ENCODE peak calls at places on chromosomes 16 and 17, in five cellular contexts. N, U, A, R and K are unnamed samples.

GRCh38 chr16:31181102-31181830 is 1.3 kb downstream of the FUS start:
- DNase-seq in A (peak; percentile 50), U (no peak), R (peak; percentile 54), N (peak; percentile 43), K (no peak)

GRCh38 chr17:8451937-8452614 is 16.4 kb downstream of the NDEL1 start:
- DNase-seq in R (no peak), N (no peak), U (no peak), A (no peak), K (no peak)

GRCh38 chr17:72305964-72306551 is 185.2 kb downstream of the SOX9 start:
- DNase-seq in R (no peak), A (no peak), N (no peak), U (no peak), K (no peak)

GRCh38 chr16:23949630-23950290 is 114.0 kb downstream of the PRKCB start:
- DNase-seq in N (peak; percentile 78), R (peak; percentile 89), A (no peak), U (no peak), K (peak; percentile 36)

GRCh38 chr17:76957600-76958464 is 89.6 kb downstream of the MGAT5B start:
- DNase-seq in R (no peak), U (no peak), N (peak; percentile 78), A (peak; percentile 47), K (no peak)

GRCh38 chr16:68083239-68083781 is 1.9 kb upstream of the NFATC3 start:
- DNase-seq in N (no peak), U (no peak), R (no peak), A (no peak), K (no peak)

GRCh38 chr16:76639685-76640289 is 362.6 kb downstream of the CNTNAP4 start:
- DNase-seq in A (peak; percentile 58), U (no peak), N (no peak), R (no peak), K (no peak)

GRCh38 chr17:9001539-9001938 is 19.8 kb upstream of the NTN1 start:
- DNase-seq in A (no peak), U (no peak), N (no peak), R (no peak), K (no peak)

GRCh38 chr17:49210158-49211029 is at the start of the genes ABI3 and GNGT2:
- DNase-seq in R (peak; percentile 85), U (no peak), A (no peak), N (peak; percentile 84), K (peak; percentile 93)

GRCh38 chr16:70522216-70523000 is 946 bp downstream of the COG4 start:
- DNase-seq in N (no peak), U (no peak), R (peak; percentile 13), A (no peak), K (peak; percentile 32)

GRCh38 chr17:68302666-68303065 is 11.4 kb downstream of the ARSG start:
- DNase-seq in R (no peak), A (no peak), N (no peak), U (no peak), K (no peak)

GRCh38 chr16:88558457-88559442 is 11.5 kb upstream of the ZC3H18 start:
- DNase-seq in N (peak; percentile 41), U (peak; percentile 32), R (peak; percentile 42), A (peak; percentile 64), K (no peak)

GRCh38 chr16:89670496-89671431 is 13.1 kb downstream of the SPATA33 start:
- DNase-seq in R (no peak), U (no peak), A (no peak), N (no peak), K (no peak)

GRCh38 chr16:75550211-75550662 is 5.8 kb downstream of the TMEM231 start:
- DNase-seq in R (peak; percentile 47), A (peak; percentile 69), N (peak; percentile 57), U (no peak), K (peak; percentile 58)

GRCh38 chr16:48963306-48963705 is 318.3 kb downstream of the CBLN1 start:
- DNase-seq in N (no peak), U (no peak), R (no peak), A (no peak), K (no peak)

GRCh38 chr17:9833922-9834321 is 8.2 kb downstream of the GLP2R start:
- DNase-seq in R (no peak), U (no peak), N (no peak), A (no peak), K (no peak)

GRCh38 chr17:65235284-65235683 is 98.1 kb downstream of the RGS9 start:
- DNase-seq in N (no peak), R (no peak), A (no peak), U (no peak), K (no peak)

GRCh38 chr16:66278111-66278531 is 88.4 kb upstream of the CDH5 start:
- DNase-seq in A (no peak), U (no peak), R (no peak), N (no peak), K (no peak)

GRCh38 chr17:49101054-49101534 is 31.5 kb upstream of the B4GALNT2 start:
- DNase-seq in U (no peak), A (no peak), R (no peak), N (no peak), K (no peak)

DNA sequence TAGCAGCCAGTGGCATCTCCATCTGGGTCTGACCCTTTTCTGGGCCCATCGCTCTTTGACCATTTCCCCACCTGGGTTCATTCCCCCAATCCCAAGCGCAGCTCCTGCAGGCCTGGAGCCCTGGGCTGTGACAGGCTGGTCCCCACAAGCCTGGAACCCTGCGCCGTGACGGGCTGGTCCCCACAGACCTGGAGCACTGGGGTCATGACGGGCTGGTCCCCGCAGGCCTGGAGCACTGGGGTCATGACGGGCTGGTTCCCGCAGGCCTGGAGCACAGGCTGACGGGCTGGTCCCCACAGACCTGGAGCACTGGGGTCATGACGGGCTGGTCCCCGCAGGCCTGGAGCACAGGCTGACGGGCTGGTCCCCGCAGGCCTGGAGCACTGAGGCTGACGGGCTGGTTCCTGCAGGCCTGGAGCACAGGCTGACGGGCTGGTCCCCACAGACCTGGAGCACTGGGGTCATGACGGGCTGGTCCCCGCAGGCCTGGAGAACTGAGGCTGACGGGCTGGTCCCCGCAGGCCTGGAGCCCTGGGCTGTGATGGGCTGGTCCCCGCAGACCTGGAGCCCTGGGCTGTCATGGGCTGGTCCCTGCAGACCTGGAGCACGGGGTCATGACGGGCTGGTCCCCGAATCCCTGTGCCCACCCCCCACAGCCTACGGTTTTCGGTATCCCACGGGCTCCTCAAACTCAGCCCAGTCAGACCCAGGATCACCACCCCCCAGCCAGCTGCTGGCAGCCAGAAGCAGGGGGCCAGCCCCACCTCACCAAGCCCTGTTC is 16.6 kb downstream of the TMC6 start:
- DNase-seq in N (peak; percentile 12), U (no peak), R (no peak), A (no peak), K (no peak)
- TF ChIP-seq CTCF in N (no peak), U (no peak), R (no peak), A (no peak), K (no peak)

GRCh38 chr16:55506708-55507107 is 2.2 kb upstream of the LPCAT2 start:
- DNase-seq in U (no peak), A (no peak), N (no peak), R (no peak), K (no peak)

GRCh38 chr16:55508271-55508921 is 476 bp upstream of the LPCAT2 start:
- DNase-seq in A (no peak), U (no peak), R (no peak), N (no peak), K (peak; percentile 8)

GRCh38 chr16:55510185-55510805 is 1.4 kb downstream of the LPCAT2 start:
- DNase-seq in U (no peak), R (no peak), A (no peak), N (no peak), K (no peak)

GRCh38 chr16:55506083-55506482 is 2.8 kb upstream of the LPCAT2 start:
- DNase-seq in A (no peak), R (no peak), U (no peak), N (no peak), K (peak; percentile 4)

DNA sequence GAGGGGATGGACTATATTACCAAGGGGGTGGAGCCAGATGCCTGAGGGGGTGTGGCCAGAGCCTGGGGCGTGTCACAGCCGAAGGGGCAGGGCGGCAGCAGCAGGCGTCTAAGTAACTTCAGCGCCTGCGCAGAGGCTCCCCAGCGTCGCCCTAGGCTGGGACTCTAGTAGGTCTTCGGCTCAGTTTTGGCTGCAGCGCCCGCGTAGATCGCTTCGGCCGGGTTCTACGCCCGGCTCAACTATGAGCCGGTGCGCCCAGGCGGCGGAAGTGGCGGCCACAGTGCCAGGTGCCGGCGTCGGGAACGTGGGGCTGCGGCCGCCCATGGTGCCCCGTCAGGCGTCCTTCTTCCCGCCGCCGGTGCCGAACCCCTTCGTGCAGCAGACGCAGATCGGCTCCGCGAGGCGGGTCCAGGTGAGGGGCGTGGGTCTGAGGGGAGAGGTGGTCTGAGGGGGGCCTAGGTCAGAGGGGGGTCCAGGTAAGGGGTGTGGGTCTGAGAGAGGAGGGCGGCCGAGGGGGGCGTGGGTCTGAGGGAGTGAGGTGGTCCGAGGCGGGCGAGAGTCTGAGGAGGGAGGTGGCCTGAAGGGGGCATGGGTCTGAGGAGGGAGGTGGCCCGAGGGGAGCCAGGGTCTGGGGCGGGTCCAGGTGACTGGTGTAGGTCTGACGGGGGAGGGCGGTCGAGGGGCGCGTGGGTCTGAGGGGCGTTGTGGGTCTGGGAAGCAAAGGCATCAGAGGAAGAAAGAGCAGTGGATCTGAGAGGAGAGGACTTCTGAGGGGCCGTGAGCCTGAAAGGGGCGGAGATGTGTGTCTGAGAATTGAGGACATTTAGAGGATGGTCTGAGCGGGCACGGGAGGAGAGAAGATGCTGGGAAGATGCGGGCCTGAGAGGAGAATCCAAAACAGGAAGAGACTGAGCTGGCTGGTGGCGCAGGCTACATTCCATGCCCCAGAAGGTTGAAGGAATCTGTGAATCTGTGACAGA is at the start of gene LPCAT2:
- DNase-seq in R (peak; percentile 65), N (peak; percentile 39), U (peak; percentile 76), A (peak; percentile 95), K (peak; percentile 27)
- TF ChIP-seq CTCF in R (no peak), N (no peak), U (no peak), A (no peak), K (no peak)

DNA sequence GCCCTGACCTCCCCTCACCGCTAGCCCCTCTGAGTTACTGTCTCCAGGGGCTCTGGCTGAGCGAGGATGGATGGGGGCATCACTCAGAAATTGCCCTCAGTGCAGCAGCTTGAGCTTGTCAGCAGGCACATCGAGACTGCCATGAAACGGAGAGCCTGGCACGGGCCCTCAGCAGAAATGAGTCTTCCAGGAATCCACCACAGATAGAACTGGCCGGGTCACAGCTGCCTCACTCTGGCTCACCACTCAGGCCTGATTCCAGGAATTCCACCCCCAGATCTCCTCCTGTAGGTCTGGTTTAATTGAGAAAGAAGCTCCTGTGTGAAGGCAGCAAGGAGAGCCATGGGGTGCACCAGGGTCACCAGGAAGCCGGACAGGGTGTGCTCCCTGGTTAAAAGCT is 85.5 kb downstream of the GSG1L start:
- DNase-seq in U (no peak), A (no peak), R (no peak), N (no peak), K (no peak)
- TF ChIP-seq CTCF in U (no peak), A (no peak), R (no peak), N (no peak), K (no peak)

DNA sequence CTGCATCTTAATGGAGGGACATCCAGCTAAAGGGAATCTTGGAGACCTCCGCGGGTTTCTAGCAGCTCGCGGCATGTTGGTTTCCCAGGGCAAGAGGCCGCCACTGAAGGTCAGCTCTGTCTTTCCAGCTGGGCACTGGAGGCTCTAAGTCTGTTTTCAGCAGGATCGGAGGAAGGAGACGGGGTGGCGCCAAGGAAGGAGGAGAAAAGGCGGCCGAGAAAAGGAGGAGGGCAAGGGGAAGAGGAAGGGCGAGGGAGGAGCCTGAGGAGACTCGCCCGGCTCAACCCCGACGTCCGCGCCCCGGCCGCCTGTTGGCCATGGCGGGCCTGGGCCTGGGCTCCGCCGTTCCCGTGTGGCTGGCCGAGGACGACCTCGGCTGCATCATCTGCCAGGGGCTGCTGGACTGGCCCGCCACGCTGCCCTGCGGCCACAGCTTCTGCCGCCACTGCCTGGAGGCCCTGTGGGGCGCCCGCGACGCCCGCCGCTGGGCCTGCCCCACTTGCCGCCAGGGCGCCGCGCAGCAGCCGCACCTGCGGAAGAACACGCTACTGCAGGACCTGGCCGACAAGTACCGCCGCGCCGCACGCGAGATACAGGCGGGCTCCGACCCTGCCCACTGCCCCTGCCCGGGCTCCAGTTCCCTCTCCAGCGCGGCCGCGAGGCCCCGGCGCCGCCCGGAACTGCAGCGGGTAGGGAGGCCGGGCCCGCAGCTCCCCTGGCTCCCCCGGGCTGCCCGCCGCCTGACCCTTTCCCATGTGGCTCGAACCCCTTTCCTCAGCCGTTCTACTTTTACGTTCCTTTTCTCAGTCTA is at the start of gene RNF135:
- DNase-seq in A (peak; percentile 87), N (peak; percentile 84), U (peak; percentile 24), R (peak; percentile 66), K (peak; percentile 83)
- TF ChIP-seq CTCF in A (peak; percentile 38), N (peak; percentile 43), U (peak; percentile 29), R (peak; percentile 46), K (no peak)